ENCODE peak calls at places on chromosomes 2 and 18, in eight cellular contexts. R is HFFc6; X is HEK293T; J is neural crest cell; T is head of caudate nucleus; W is fibroblast of the conjunctiva; F is stimulated activated CD8-positive, alpha-beta memory T cell treated with anti-CD3 and anti-CD28 coated beads, Interleukin-2, amount 100 ng/mL, for 48 hours; U is T follicular helper cell. Z is an unnamed sample.

GRCh38 chr2:190812506-190813294 is 67.9 kb upstream of the GLS start:
- DNase-seq in R (peak), X (no peak), J (no peak), T (no peak), W (no peak), F (no peak), U (no peak), Z (no peak)

GRCh38 chr2:105421053-105421452 is 22.2 kb upstream of the FHL2 start:
- DNase-seq in R (no peak), X (no peak), J (no peak), T (no peak), W (no peak), F (no peak), U (no peak), Z (no peak)

GRCh38 chr2:240707791-240708190 is 16.1 kb downstream of the AQP12A start:
- DNase-seq in R (no peak), X (no peak), J (no peak), T (no peak), W (no peak), F (no peak), U (no peak), Z (no peak)

GRCh38 chr18:58505181-58505580 is 123.7 kb downstream of the ALPK2 start:
- DNase-seq in R (no peak), X (no peak), J (no peak), T (no peak), W (no peak), F (no peak), U (peak), Z (no peak)

GRCh38 chr2:37711308-37711731 is 39.9 kb upstream of the CDC42EP3 start:
- DNase-seq in R (peak), X (no peak), J (no peak), T (no peak), W (peak), F (no peak), U (no peak), Z (no peak)

GRCh38 chr2:46876741-46877384 is 38.7 kb downstream of the MCFD2 start:
- DNase-seq in R (peak), X (peak), J (no peak), T (peak), W (peak), F (no peak), U (no peak), Z (no peak)

GRCh38 chr18:59691046-59691395 is 6.2 kb downstream of the CCBE1 start:
- DNase-seq in R (peak), X (no peak), J (no peak), T (no peak), W (peak), F (no peak), U (no peak), Z (no peak)

GRCh38 chr2:65366595-65367125 is 65.7 kb downstream of the SPRED2 start:
- DNase-seq in R (peak), X (peak), J (no peak), T (no peak), W (peak), F (no peak), U (no peak), Z (no peak)

GRCh38 chr2:150410809-150411208 is 76.7 kb downstream of the RND3 start:
- DNase-seq in R (peak), X (no peak), J (no peak), T (no peak), W (no peak), F (no peak), U (no peak), Z (peak)

GRCh38 chr2:51247252-51247651 is 215.3 kb upstream of the NRXN1 start:
- DNase-seq in R (no peak), X (no peak), J (no peak), T (no peak), W (no peak), F (no peak), U (no peak), Z (no peak)

GRCh38 chr2:27831279-27832050 is 58.7 kb downstream of the RBKS start:
- DNase-seq in R (no peak), X (no peak), J (no peak), T (no peak), W (no peak), F (no peak), U (no peak), Z (no peak)

GRCh38 chr2:223027442-223027841 is 24.5 kb upstream of the KCNE4 start:
- DNase-seq in R (peak), X (no peak), J (no peak), T (no peak), W (peak), F (no peak), U (no peak), Z (no peak)

GRCh38 chr2:41878056-41878455 is 169.8 kb upstream of the PKDCC start:
- DNase-seq in R (no peak), X (no peak), J (no peak), T (no peak), W (no peak), F (no peak), U (no peak), Z (no peak)

Z was measured in HuH-7.